ENCODE peak calls at places on chromosomes 5 and 9, in nine cellular contexts. A is ovary; D is uterus; V is mesendoderm; F is cardiac muscle cell; Z is neural progenitor cell; S is gastrocnemius medialis; R is astrocyte; M is CD8-positive, alpha-beta T cell. O is an unnamed sample.

GRCh38 chr9:74960548-74960947 is 7.8 kb upstream of the C9orf40 start:
- DNase-seq in F (peak; percentile 56), S (no peak), R (peak; percentile 39), Z (no peak), D (no peak), V (no peak), A (no peak), M (no peak), O (no peak)

GRCh38 chr9:87441251-87441650 is 56.4 kb upstream of the DAPK1 start:
- DNase-seq in M (no peak), F (no peak), D (no peak), V (no peak), S (no peak), A (no peak), R (peak; percentile 51), Z (no peak), O (peak; percentile 32)

GRCh38 chr9:72025956-72026355 is 34.5 kb downstream of the C9orf57 start:
- DNase-seq in Z (no peak), S (no peak), A (no peak), D (no peak), V (no peak), M (no peak), R (peak; percentile 38), F (no peak), O (no peak)

GRCh38 chr9:97384406-97385262 is 27.3 kb upstream of the TDRD7 start:
- DNase-seq in V (no peak), S (no peak), R (no peak), D (no peak), A (no peak), M (no peak), Z (no peak), F (no peak), O (no peak)

GRCh38 chr9:137176302-137177182 is 4.7 kb upstream of the TMEM210 start:
- DNase-seq in A (no peak), Z (peak; percentile 57), M (peak; percentile 23), D (no peak), F (peak; percentile 47), S (no peak), R (no peak), V (peak; percentile 55), O (no peak)

GRCh38 chr9:84174486-84174885 is 166.1 kb downstream of the SLC28A3 start:
- DNase-seq in S (no peak), V (no peak), F (no peak), A (no peak), D (no peak), Z (no peak), M (no peak), R (no peak), O (no peak)

GRCh38 chr9:27145143-27145542 is 36.1 kb downstream of the TEK start:
- DNase-seq in R (no peak), V (peak; percentile 44), M (no peak), Z (no peak), A (no peak), F (no peak), S (no peak), D (no peak), O (no peak)

GRCh38 chr9:18611946-18612345 is 138.0 kb downstream of the ADAMTSL1 start:
- DNase-seq in Z (no peak), F (no peak), D (no peak), M (no peak), V (peak; percentile 3), R (no peak), S (no peak), A (no peak), O (no peak)

GRCh38 chr5:122182491-122182921 is 53.2 kb downstream of the ZNF474 start:
- DNase-seq in M (no peak), S (peak; percentile 12), A (peak; percentile 52), Z (peak; percentile 15), D (peak; percentile 41), R (peak; percentile 88), F (peak; percentile 90), V (peak; percentile 45), O (peak; percentile 84)

GRCh38 chr5:57037355-57037754 is 85.4 kb upstream of the MIER3 start:
- DNase-seq in S (no peak), R (no peak), Z (peak; percentile 45), F (no peak), V (peak; percentile 84), M (no peak), D (no peak), A (no peak), O (no peak)

GRCh38 chr5:68214472-68215207 is 916 bp upstream of the PIK3R1 start:
- DNase-seq in M (no peak), R (no peak), A (no peak), F (peak; percentile 30), V (no peak), Z (peak; percentile 69), D (no peak), S (no peak), O (no peak)

GRCh38 chr5:68709229-68709628 is 384.6 kb upstream of the SLC30A5 start:
- DNase-seq in D (no peak), V (no peak), F (no peak), A (no peak), Z (peak; percentile 11), S (peak; percentile 81), R (no peak), M (no peak), O (no peak)

GRCh38 chr5:109611505-109611904 is 78.2 kb upstream of the MAN2A1 start:
- DNase-seq in M (no peak), Z (no peak), F (no peak), D (no peak), S (no peak), V (no peak), A (no peak), R (no peak), O (no peak)

DNA sequence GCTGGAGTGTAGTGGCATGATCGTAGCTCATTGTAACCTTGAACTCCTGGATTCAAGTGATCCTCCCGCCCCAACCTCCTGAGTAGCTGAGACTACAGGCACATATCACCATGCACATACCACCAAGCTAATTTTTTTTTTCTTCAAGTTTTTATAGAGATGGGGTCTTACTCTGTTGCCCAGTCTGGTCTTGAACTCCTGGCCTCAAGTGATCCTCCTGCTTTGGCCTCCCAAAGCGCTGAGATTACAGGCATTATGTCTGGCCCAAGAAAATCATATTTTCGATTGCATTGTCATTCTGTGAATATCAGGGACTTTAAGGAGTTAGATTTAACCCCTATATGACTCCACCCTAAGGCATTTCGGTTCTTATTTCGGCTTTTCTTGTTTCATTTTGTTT is 116.6 kb downstream of the VPS13A start:
- DNase-seq in R (no peak), A (no peak), Z (no peak), F (no peak), V (no peak), D (no peak), M (no peak), S (no peak), O (no peak)
- H3K4me3 ChIP-seq in R (no peak overlapping the region), A (no peak overlapping the region), Z (no peak overlapping the region), F (no peak overlapping the region), V (no peak overlapping the region), D (no peak overlapping the region), M (no peak overlapping the region), S (no peak overlapping the region), O (no peak overlapping the region)

GRCh38 chr5:156798201-156798600 is 51.9 kb upstream of the PPP1R2B start:
- DNase-seq in M (no peak), V (no peak), D (no peak), A (no peak), Z (no peak), S (no peak), F (no peak), R (no peak), O (no peak)
- H3K4me1 ChIP-seq in M (no peaks in the 10 kb centered on the region), V (no peaks in the 10 kb centered on the region), D (no peaks in the 10 kb centered on the region), A (no peaks in the 10 kb centered on the region), Z (peaks cover 31% of the 10 kb centered on the region), S (no peaks in the 10 kb centered on the region), F (peaks cover 6% of the 10 kb centered on the region), R (no peaks in the 10 kb centered on the region), O (no peaks in the 10 kb centered on the region)

GRCh38 chr5:172558076-172558990 is 82.7 kb upstream of the NEURL1B start:
- DNase-seq in R (no peak), Z (no peak), S (no peak), V (no peak), M (no peak), A (peak; percentile 35), F (no peak), D (no peak), O (no peak)

GRCh38 chr5:172556971-172557461 is 84.0 kb upstream of the NEURL1B start:
- DNase-seq in S (no peak), D (peak; percentile 70), V (no peak), F (peak; percentile 47), Z (peak; percentile 69), R (peak; percentile 16), M (no peak), A (peak; percentile 85), O (no peak)

GRCh38 chr5:172561151-172561550 is 79.9 kb upstream of the NEURL1B start:
- DNase-seq in V (no peak), Z (no peak), M (no peak), S (no peak), F (peak; percentile 38), D (no peak), A (no peak), R (peak; percentile 5), O (no peak)

GRCh38 chr5:172556262-172556661 is 84.8 kb upstream of the NEURL1B start:
- DNase-seq in Z (no peak), M (no peak), D (no peak), V (no peak), R (peak; percentile 45), S (no peak), F (no peak), A (peak; percentile 33), O (no peak)

DNA sequence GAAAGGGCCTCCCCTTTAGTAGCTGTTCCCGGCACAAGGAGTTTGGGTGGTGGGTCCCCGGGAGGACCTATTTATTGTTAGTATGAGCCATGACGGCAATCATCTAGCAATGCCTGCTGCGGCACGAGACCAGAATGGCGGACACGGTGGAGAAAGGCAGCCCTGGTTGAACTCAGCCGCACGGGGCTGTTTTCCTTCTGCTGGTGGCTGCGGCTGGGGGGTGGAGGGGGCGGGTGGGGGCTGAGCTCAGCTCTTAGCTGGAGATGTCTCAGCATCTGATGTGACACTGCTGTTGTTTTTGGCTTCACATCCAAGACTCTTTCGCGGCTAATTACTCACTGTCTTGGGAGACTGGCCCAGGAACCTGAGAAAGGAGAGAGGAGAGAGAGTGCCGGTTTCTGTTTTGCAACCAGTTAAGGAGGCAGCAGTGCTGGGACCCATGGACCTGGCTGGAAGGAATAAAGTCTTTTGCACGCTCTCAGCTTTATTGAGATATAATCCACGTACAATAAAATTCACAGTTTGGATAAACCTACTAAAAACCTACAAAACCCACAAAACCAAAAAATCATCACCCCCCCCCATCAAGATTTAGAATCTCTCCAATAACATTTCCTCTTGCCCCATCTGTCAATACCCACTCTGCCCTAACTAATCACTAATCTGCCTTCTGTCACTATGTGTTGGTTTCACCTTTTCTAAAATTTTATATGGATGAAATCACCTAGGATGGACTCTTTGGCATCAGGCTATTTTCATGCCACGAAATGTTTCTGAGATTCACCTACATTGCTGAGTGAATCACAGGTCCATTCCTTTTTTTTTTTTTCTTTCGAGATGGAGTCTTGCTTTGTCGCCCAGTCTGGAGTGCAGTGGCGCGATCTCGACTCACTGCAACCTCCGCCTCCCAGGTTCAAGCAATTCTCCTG is 81.8 kb upstream of the NEURL1B start:
- DNase-seq in D (peak; percentile 86), F (peak; percentile 97), V (no peak), M (no peak), S (peak; percentile 58), R (peak; percentile 92), A (peak; percentile 85), Z (no peak), O (peak; percentile 59)
- H3K4me3 ChIP-seq in D (peak overlapping the region; percentile 21), F (no peak overlapping the region), V (no peak overlapping the region), M (no peak overlapping the region), S (peak overlapping the region; percentile 23), R (peak overlapping the region; percentile 25), A (peak overlapping the region; percentile 29), Z (no peak overlapping the region), O (no peak overlapping the region)

DNA sequence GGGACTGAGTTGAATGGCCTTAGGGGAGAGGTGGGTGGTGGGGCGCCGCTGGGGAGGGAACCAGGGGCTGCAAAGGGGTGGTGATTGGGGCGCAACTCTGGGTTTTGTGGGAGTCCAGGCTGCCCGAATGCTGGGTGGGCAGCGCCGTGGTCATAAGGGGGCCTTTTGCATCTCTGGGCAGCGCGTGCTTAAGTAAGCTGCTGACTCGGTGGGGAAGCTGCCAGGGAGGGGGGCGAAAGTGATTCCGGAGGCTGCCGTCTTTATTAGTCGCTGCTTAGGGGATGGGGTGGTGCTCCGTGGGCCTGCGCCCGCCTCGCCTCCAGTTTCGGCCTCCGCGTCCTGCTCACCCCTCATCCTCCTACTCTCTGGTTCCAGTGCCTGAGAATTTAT is 542 bp downstream of the PTPA start:
- DNase-seq in F (peak; percentile 56), M (peak; percentile 17), A (no peak), Z (peak; percentile 62), S (no peak), R (peak; percentile 38), V (peak; percentile 45), D (no peak), O (peak; percentile 18)
- H3K4me1 ChIP-seq in F (no peaks in the 10 kb centered on the region), M (peaks cover 21% of the 10 kb centered on the region), A (peaks cover 5% of the 10 kb centered on the region), Z (no peaks in the 10 kb centered on the region), S (peaks cover 62% of the 10 kb centered on the region), R (peaks cover 15% of the 10 kb centered on the region), V (no peaks in the 10 kb centered on the region), D (no peaks in the 10 kb centered on the region), O (peaks cover 16% of the 10 kb centered on the region)